ENCODE peak calls at places on chromosomes 16 and 17, in four cellular contexts. One of them, this sample, is unnamed.
A peak's percentile ranks its signal among the peaks of the same experiment; 100 is the strongest.

GRCh38 chr17:63842173-63842539 is 329 bp downstream of the SMARCD2 start:
- DNase-seq in HCT116: no peak
- DNase-seq in Panc1: no peak
- DNase-seq in HepG2: no peak
- DNase-seq in this sample: no peak

GRCh38 chr16:81752225-81752875 is 26.7 kb upstream of the PLCG2 start:
- DNase-seq in HepG2: no peak
- DNase-seq in HCT116: no peak
- DNase-seq in Panc1: no peak
- DNase-seq in this sample: peak; percentile 94

GRCh38 chr17:39194089-39194984 is 3.1 kb downstream of the CACNB1 start:
- DNase-seq in HepG2: peak; percentile 80
- DNase-seq in HCT116: no peak
- DNase-seq in Panc1: no peak
- DNase-seq in this sample: peak; percentile 93

GRCh38 chr16:58638148-58639036 is 8.8 kb upstream of the CNOT1 start:
- DNase-seq in HCT116: peak; percentile 54
- DNase-seq in HepG2: peak; percentile 79
- DNase-seq in Panc1: no peak
- DNase-seq in this sample: peak; percentile 37

GRCh38 chr17:3167574-3167973 is 29.7 kb upstream of the OR1A2 start:
- DNase-seq in HepG2: no peak
- DNase-seq in HCT116: no peak
- DNase-seq in Panc1: no peak
- DNase-seq in this sample: no peak

GRCh38 chr17:73291260-73291801 is 20.5 kb downstream of the CDC42EP4 start:
- DNase-seq in HCT116: peak; percentile 79
- DNase-seq in HepG2: no peak
- DNase-seq in Panc1: no peak
- DNase-seq in this sample: peak; percentile 82

GRCh38 chr17:77404812-77405581 is 264.2 kb downstream of the SEC14L1 start:
- DNase-seq in HCT116: no peak
- DNase-seq in Panc1: peak; percentile 43
- DNase-seq in HepG2: no peak
- DNase-seq in this sample: no peak

GRCh38 chr17:39812466-39812865 is 51.6 kb downstream of the IKZF3 start:
- DNase-seq in HepG2: no peak
- DNase-seq in Panc1: no peak
- DNase-seq in HCT116: no peak
- DNase-seq in this sample: no peak

GRCh38 chr17:76528528-76529223 is 8.8 kb downstream of the CYGB start:
- DNase-seq in HCT116: no peak
- DNase-seq in HepG2: no peak
- DNase-seq in Panc1: no peak
- DNase-seq in this sample: peak; percentile 88

GRCh38 chr17:78637643-78638042 is 60.4 kb upstream of the DNAH17 start:
- DNase-seq in HCT116: no peak
- DNase-seq in HepG2: no peak
- DNase-seq in Panc1: no peak
- DNase-seq in this sample: no peak

GRCh38 chr16:20744922-20745440 is 3.4 kb upstream of the THUMPD1 start:
- DNase-seq in HCT116: no peak
- DNase-seq in HepG2: no peak
- DNase-seq in Panc1: no peak
- DNase-seq in this sample: no peak

GRCh38 chr17:40123811-40124114 is 2.0 kb downstream of the MSL1 start:
- DNase-seq in Panc1: no peak
- DNase-seq in HCT116: no peak
- DNase-seq in HepG2: no peak
- DNase-seq in this sample: no peak

GRCh38 chr17:52136173-52136572 is 22.3 kb downstream of the CA10 start:
- DNase-seq in HepG2: no peak
- DNase-seq in HCT116: no peak
- DNase-seq in Panc1: no peak
- DNase-seq in this sample: no peak

GRCh38 chr17:27327397-27327796 is 33.5 kb downstream of the WSB1 start:
- DNase-seq in HepG2: no peak
- DNase-seq in HCT116: no peak
- DNase-seq in Panc1: no peak
- DNase-seq in this sample: no peak

GRCh38 chr17:32271844-32272243 is 6.2 kb downstream of the RHBDL3 start:
- DNase-seq in HepG2: no peak
- DNase-seq in HCT116: no peak
- DNase-seq in Panc1: no peak
- DNase-seq in this sample: no peak

GRCh38 chr17:4335185-4335584 is 31.3 kb downstream of the UBE2G1 start:
- DNase-seq in HepG2: no peak
- DNase-seq in HCT116: no peak
- DNase-seq in Panc1: no peak
- DNase-seq in this sample: no peak

GRCh38 chr17:62781356-62781755 is 26.8 kb downstream of the MARCHF10 start:
- DNase-seq in Panc1: no peak
- DNase-seq in HepG2: no peak
- DNase-seq in HCT116: no peak
- DNase-seq in this sample: no peak

GRCh38 chr17:38458521-38458920 is 30.3 kb downstream of the ARHGAP23 start:
- DNase-seq in HCT116: no peak
- DNase-seq in HepG2: no peak
- DNase-seq in Panc1: no peak
- DNase-seq in this sample: no peak

GRCh38 chr16:67579686-67580085 is 17.4 kb downstream of the CTCF start:
- DNase-seq in HCT116: no peak
- DNase-seq in HepG2: no peak
- DNase-seq in Panc1: no peak
- DNase-seq in this sample: no peak

GRCh38 chr17:78939615-78940014 is 14.4 kb upstream of the TIMP2 start:
- DNase-seq in HepG2: no peak
- DNase-seq in HCT116: no peak
- DNase-seq in Panc1: no peak
- DNase-seq in this sample: no peak

GRCh38 chr17:79843475-79843916 is 4.3 kb upstream of the CBX4 start:
- DNase-seq in HepG2: no peak
- DNase-seq in HCT116: no peak
- DNase-seq in Panc1: no peak
- DNase-seq in this sample: no peak

GRCh38 chr17:4766199-4766598 is 5.5 kb upstream of the TM4SF5 start:
- DNase-seq in HCT116: no peak
- DNase-seq in HepG2: no peak
- DNase-seq in Panc1: no peak
- DNase-seq in this sample: no peak

GRCh38 chr17:49022391-49022941 is 25.3 kb downstream of the IGF2BP1 start:
- DNase-seq in HCT116: no peak
- DNase-seq in Panc1: no peak
- DNase-seq in HepG2: peak; percentile 76
- DNase-seq in this sample: peak; percentile 48

GRCh38 chr16:57601801-57602478 is 26.5 kb upstream of the ADGRG1 start:
- DNase-seq in HepG2: no peak
- DNase-seq in HCT116: no peak
- DNase-seq in Panc1: no peak
- DNase-seq in this sample: peak; percentile 54
- TF ChIP-seq TCF7L2 in HepG2: no peak
- TF ChIP-seq TCF7L2 in HCT116: no peak
- TF ChIP-seq TCF7L2 in Panc1: no peak
- TF ChIP-seq TCF7L2 in this sample: no peak

DNA sequence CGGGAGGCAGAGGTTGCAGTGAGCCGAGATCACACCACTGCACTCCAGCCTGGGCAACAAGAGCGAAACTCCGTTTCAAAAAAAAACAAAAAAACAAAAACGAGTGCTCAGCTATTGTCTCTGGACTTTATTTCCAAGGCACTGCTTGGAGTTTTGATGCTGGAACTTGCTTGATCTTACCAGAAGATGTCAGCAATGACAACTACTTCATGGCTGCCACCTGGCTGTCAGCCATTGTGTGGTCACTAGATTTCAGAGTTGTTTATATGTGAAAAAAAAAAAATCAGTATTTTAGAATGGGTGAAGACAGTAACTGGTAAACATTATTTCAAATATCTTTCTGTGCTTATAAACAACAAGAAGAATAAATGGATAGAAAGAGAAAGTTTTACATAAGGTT is 26.3 kb upstream of the OR4D1 start:
- DNase-seq in Panc1: no peak
- DNase-seq in HCT116: peak; percentile 59
- DNase-seq in HepG2: peak; percentile 56
- DNase-seq in this sample: peak; percentile 60
- TF ChIP-seq TCF7L2 in Panc1: no peak
- TF ChIP-seq TCF7L2 in HCT116: no peak
- TF ChIP-seq TCF7L2 in HepG2: no peak
- TF ChIP-seq TCF7L2 in this sample: no peak

GRCh38 chr16:50012182-50012581 is 12.8 kb upstream of the CNEP1R1 start:
- DNase-seq in HCT116: no peak
- DNase-seq in Panc1: no peak
- DNase-seq in HepG2: no peak
- DNase-seq in this sample: no peak

GRCh38 chr16:50011707-50012106 is 13.3 kb upstream of the CNEP1R1 start:
- DNase-seq in Panc1: no peak
- DNase-seq in HepG2: no peak
- DNase-seq in HCT116: no peak
- DNase-seq in this sample: no peak

GRCh38 chr16:50010212-50010611 is 14.8 kb upstream of the CNEP1R1 start:
- DNase-seq in HCT116: no peak
- DNase-seq in HepG2: no peak
- DNase-seq in Panc1: no peak
- DNase-seq in this sample: no peak

GRCh38 chr16:50021509-50021908 is 3.5 kb upstream of the CNEP1R1 start:
- DNase-seq in HepG2: peak; percentile 63
- DNase-seq in HCT116: no peak
- DNase-seq in Panc1: no peak
- DNase-seq in this sample: no peak

GRCh38 chr16:50015631-50016030 is 9.4 kb upstream of the CNEP1R1 start:
- DNase-seq in Panc1: no peak
- DNase-seq in HepG2: no peak
- DNase-seq in HCT116: no peak
- DNase-seq in this sample: no peak
- TF ChIP-seq TCF7L2 in Panc1: no peak
- TF ChIP-seq TCF7L2 in HepG2: no peak
- TF ChIP-seq TCF7L2 in HCT116: no peak
- TF ChIP-seq TCF7L2 in this sample: no peak

GRCh38 chr17:1940810-1941185 is 84.3 kb downstream of the RTN4RL1 start:
- DNase-seq in HCT116: no peak
- DNase-seq in HepG2: no peak
- DNase-seq in Panc1: no peak
- DNase-seq in this sample: no peak
- TF ChIP-seq TCF7L2 in HCT116: no peak
- TF ChIP-seq TCF7L2 in HepG2: no peak
- TF ChIP-seq TCF7L2 in Panc1: no peak
- TF ChIP-seq TCF7L2 in this sample: no peak

This sample was measured in K562.